ENCODE peak calls at places on chromosomes 2 and 18, in seven cellular contexts. One of them, this sample, is unnamed.

GRCh38 chr2:164803772-164804466 is 37.7 kb downstream of the COBLL1 start:
- DNase-seq in stimulated activated CD4-positive, alpha-beta T cell treated with anti-CD3 and anti-CD28 coated beads, Interleukin-2, amount 100 ng/mL, for 24 hours: no peak
- DNase-seq in T-cell: no peak
- DNase-seq in ecto neural progenitor cell: no peak
- DNase-seq in activated T-helper 1 cell treated with anti-CD3 and anti-CD28 coated beads, Interleukin-2, amount 50 U/mL, for 16 hours: no peak
- DNase-seq in AG10803: peak
- DNase-seq in activated CD4-positive, CD25-positive, alpha-beta regulatory T cell: no peak
- DNase-seq in this sample: no peak

GRCh38 chr2:43127941-43128561 is 98.4 kb downstream of the ZFP36L2 start:
- DNase-seq in stimulated activated CD4-positive, alpha-beta T cell treated with anti-CD3 and anti-CD28 coated beads, Interleukin-2, amount 100 ng/mL, for 24 hours: no peak
- DNase-seq in T-cell: no peak
- DNase-seq in ecto neural progenitor cell: no peak
- DNase-seq in activated T-helper 1 cell treated with anti-CD3 and anti-CD28 coated beads, Interleukin-2, amount 50 U/mL, for 16 hours: no peak
- DNase-seq in AG10803: no peak
- DNase-seq in activated CD4-positive, CD25-positive, alpha-beta regulatory T cell: no peak
- DNase-seq in this sample: no peak

GRCh38 chr2:86000131-86000937 is 105.4 kb downstream of the POLR1A start:
- DNase-seq in stimulated activated CD4-positive, alpha-beta T cell treated with anti-CD3 and anti-CD28 coated beads, Interleukin-2, amount 100 ng/mL, for 24 hours: no peak
- DNase-seq in T-cell: no peak
- DNase-seq in ecto neural progenitor cell: no peak
- DNase-seq in activated T-helper 1 cell treated with anti-CD3 and anti-CD28 coated beads, Interleukin-2, amount 50 U/mL, for 16 hours: no peak
- DNase-seq in AG10803: no peak
- DNase-seq in activated CD4-positive, CD25-positive, alpha-beta regulatory T cell: no peak
- DNase-seq in this sample: no peak

GRCh38 chr2:207768168-207768890 is 1.4 kb downstream of the FZD5 start:
- DNase-seq in stimulated activated CD4-positive, alpha-beta T cell treated with anti-CD3 and anti-CD28 coated beads, Interleukin-2, amount 100 ng/mL, for 24 hours: peak
- DNase-seq in T-cell: peak
- DNase-seq in ecto neural progenitor cell: peak
- DNase-seq in activated T-helper 1 cell treated with anti-CD3 and anti-CD28 coated beads, Interleukin-2, amount 50 U/mL, for 16 hours: no peak
- DNase-seq in AG10803: no peak
- DNase-seq in activated CD4-positive, CD25-positive, alpha-beta regulatory T cell: no peak
- DNase-seq in this sample: no peak

GRCh38 chr2:240905176-240905781 is 857 bp upstream of the CROCC2 start:
- DNase-seq in stimulated activated CD4-positive, alpha-beta T cell treated with anti-CD3 and anti-CD28 coated beads, Interleukin-2, amount 100 ng/mL, for 24 hours: no peak
- DNase-seq in T-cell: no peak
- DNase-seq in ecto neural progenitor cell: no peak
- DNase-seq in activated T-helper 1 cell treated with anti-CD3 and anti-CD28 coated beads, Interleukin-2, amount 50 U/mL, for 16 hours: no peak
- DNase-seq in AG10803: no peak
- DNase-seq in activated CD4-positive, CD25-positive, alpha-beta regulatory T cell: no peak
- DNase-seq in this sample: no peak

GRCh38 chr18:48621240-48621639 is 82.4 kb downstream of the CTIF start:
- DNase-seq in stimulated activated CD4-positive, alpha-beta T cell treated with anti-CD3 and anti-CD28 coated beads, Interleukin-2, amount 100 ng/mL, for 24 hours: no peak
- DNase-seq in T-cell: no peak
- DNase-seq in ecto neural progenitor cell: no peak
- DNase-seq in activated T-helper 1 cell treated with anti-CD3 and anti-CD28 coated beads, Interleukin-2, amount 50 U/mL, for 16 hours: no peak
- DNase-seq in AG10803: peak
- DNase-seq in activated CD4-positive, CD25-positive, alpha-beta regulatory T cell: no peak
- DNase-seq in this sample: no peak

GRCh38 chr2:116787808-116788207 is 1026.7 kb upstream of the DDX18 start:
- DNase-seq in stimulated activated CD4-positive, alpha-beta T cell treated with anti-CD3 and anti-CD28 coated beads, Interleukin-2, amount 100 ng/mL, for 24 hours: no peak
- DNase-seq in T-cell: no peak
- DNase-seq in ecto neural progenitor cell: no peak
- DNase-seq in activated T-helper 1 cell treated with anti-CD3 and anti-CD28 coated beads, Interleukin-2, amount 50 U/mL, for 16 hours: no peak
- DNase-seq in AG10803: no peak
- DNase-seq in activated CD4-positive, CD25-positive, alpha-beta regulatory T cell: no peak
- DNase-seq in this sample: no peak

GRCh38 chr2:177245010-177245422 is 19.5 kb downstream of the NFE2L2 start:
- DNase-seq in stimulated activated CD4-positive, alpha-beta T cell treated with anti-CD3 and anti-CD28 coated beads, Interleukin-2, amount 100 ng/mL, for 24 hours: no peak
- DNase-seq in T-cell: no peak
- DNase-seq in ecto neural progenitor cell: no peak
- DNase-seq in activated T-helper 1 cell treated with anti-CD3 and anti-CD28 coated beads, Interleukin-2, amount 50 U/mL, for 16 hours: no peak
- DNase-seq in AG10803: peak
- DNase-seq in activated CD4-positive, CD25-positive, alpha-beta regulatory T cell: no peak
- DNase-seq in this sample: no peak

GRCh38 chr18:79875531-79875919 is 75.9 kb downstream of the SLC66A2 start:
- DNase-seq in stimulated activated CD4-positive, alpha-beta T cell treated with anti-CD3 and anti-CD28 coated beads, Interleukin-2, amount 100 ng/mL, for 24 hours: no peak
- DNase-seq in T-cell: no peak
- DNase-seq in ecto neural progenitor cell: no peak
- DNase-seq in activated T-helper 1 cell treated with anti-CD3 and anti-CD28 coated beads, Interleukin-2, amount 50 U/mL, for 16 hours: no peak
- DNase-seq in AG10803: no peak
- DNase-seq in activated CD4-positive, CD25-positive, alpha-beta regulatory T cell: no peak
- DNase-seq in this sample: no peak

GRCh38 chr2:9408641-9409151 is 14.6 kb downstream of the ITGB1BP1 start:
- DNase-seq in stimulated activated CD4-positive, alpha-beta T cell treated with anti-CD3 and anti-CD28 coated beads, Interleukin-2, amount 100 ng/mL, for 24 hours: no peak
- DNase-seq in T-cell: no peak
- DNase-seq in ecto neural progenitor cell: no peak
- DNase-seq in activated T-helper 1 cell treated with anti-CD3 and anti-CD28 coated beads, Interleukin-2, amount 50 U/mL, for 16 hours: no peak
- DNase-seq in AG10803: peak
- DNase-seq in activated CD4-positive, CD25-positive, alpha-beta regulatory T cell: no peak
- DNase-seq in this sample: no peak

GRCh38 chr18:61609131-61609530 is 275.9 kb downstream of the CDH20 start:
- DNase-seq in stimulated activated CD4-positive, alpha-beta T cell treated with anti-CD3 and anti-CD28 coated beads, Interleukin-2, amount 100 ng/mL, for 24 hours: no peak
- DNase-seq in T-cell: no peak
- DNase-seq in ecto neural progenitor cell: no peak
- DNase-seq in activated T-helper 1 cell treated with anti-CD3 and anti-CD28 coated beads, Interleukin-2, amount 50 U/mL, for 16 hours: no peak
- DNase-seq in AG10803: peak
- DNase-seq in activated CD4-positive, CD25-positive, alpha-beta regulatory T cell: no peak
- DNase-seq in this sample: no peak

GRCh38 chr2:218152172-218152571 is 14.6 kb downstream of the CXCR1 start:
- DNase-seq in stimulated activated CD4-positive, alpha-beta T cell treated with anti-CD3 and anti-CD28 coated beads, Interleukin-2, amount 100 ng/mL, for 24 hours: no peak
- DNase-seq in T-cell: no peak
- DNase-seq in ecto neural progenitor cell: no peak
- DNase-seq in activated T-helper 1 cell treated with anti-CD3 and anti-CD28 coated beads, Interleukin-2, amount 50 U/mL, for 16 hours: no peak
- DNase-seq in AG10803: no peak
- DNase-seq in activated CD4-positive, CD25-positive, alpha-beta regulatory T cell: no peak
- DNase-seq in this sample: no peak

GRCh38 chr2:29343830-29344229 is 228.6 kb downstream of the CLIP4 start:
- DNase-seq in stimulated activated CD4-positive, alpha-beta T cell treated with anti-CD3 and anti-CD28 coated beads, Interleukin-2, amount 100 ng/mL, for 24 hours: no peak
- DNase-seq in T-cell: no peak
- DNase-seq in ecto neural progenitor cell: no peak
- DNase-seq in activated T-helper 1 cell treated with anti-CD3 and anti-CD28 coated beads, Interleukin-2, amount 50 U/mL, for 16 hours: no peak
- DNase-seq in AG10803: no peak
- DNase-seq in activated CD4-positive, CD25-positive, alpha-beta regulatory T cell: no peak
- DNase-seq in this sample: no peak

GRCh38 chr2:42830922-42831574 is 38.7 kb upstream of the HAAO start:
- DNase-seq in stimulated activated CD4-positive, alpha-beta T cell treated with anti-CD3 and anti-CD28 coated beads, Interleukin-2, amount 100 ng/mL, for 24 hours: no peak
- DNase-seq in T-cell: no peak
- DNase-seq in ecto neural progenitor cell: no peak
- DNase-seq in activated T-helper 1 cell treated with anti-CD3 and anti-CD28 coated beads, Interleukin-2, amount 50 U/mL, for 16 hours: no peak
- DNase-seq in AG10803: no peak
- DNase-seq in activated CD4-positive, CD25-positive, alpha-beta regulatory T cell: no peak
- DNase-seq in this sample: no peak

GRCh38 chr18:79733996-79734770 is 54.6 kb downstream of the CTDP1 start:
- DNase-seq in stimulated activated CD4-positive, alpha-beta T cell treated with anti-CD3 and anti-CD28 coated beads, Interleukin-2, amount 100 ng/mL, for 24 hours: no peak
- DNase-seq in T-cell: no peak
- DNase-seq in ecto neural progenitor cell: no peak
- DNase-seq in activated T-helper 1 cell treated with anti-CD3 and anti-CD28 coated beads, Interleukin-2, amount 50 U/mL, for 16 hours: no peak
- DNase-seq in AG10803: no peak
- DNase-seq in activated CD4-positive, CD25-positive, alpha-beta regulatory T cell: no peak
- DNase-seq in this sample: no peak

GRCh38 chr18:54150226-54150625 is 74.2 kb downstream of the MBD2 start:
- DNase-seq in stimulated activated CD4-positive, alpha-beta T cell treated with anti-CD3 and anti-CD28 coated beads, Interleukin-2, amount 100 ng/mL, for 24 hours: no peak
- DNase-seq in T-cell: no peak
- DNase-seq in ecto neural progenitor cell: no peak
- DNase-seq in activated T-helper 1 cell treated with anti-CD3 and anti-CD28 coated beads, Interleukin-2, amount 50 U/mL, for 16 hours: no peak
- DNase-seq in AG10803: no peak
- DNase-seq in activated CD4-positive, CD25-positive, alpha-beta regulatory T cell: no peak
- DNase-seq in this sample: no peak

GRCh38 chr2:181307203-181307991 is 149.8 kb upstream of the ITGA4 start:
- DNase-seq in stimulated activated CD4-positive, alpha-beta T cell treated with anti-CD3 and anti-CD28 coated beads, Interleukin-2, amount 100 ng/mL, for 24 hours: no peak
- DNase-seq in T-cell: no peak
- DNase-seq in ecto neural progenitor cell: no peak
- DNase-seq in activated T-helper 1 cell treated with anti-CD3 and anti-CD28 coated beads, Interleukin-2, amount 50 U/mL, for 16 hours: no peak
- DNase-seq in AG10803: no peak
- DNase-seq in activated CD4-positive, CD25-positive, alpha-beta regulatory T cell: no peak
- DNase-seq in this sample: no peak

GRCh38 chr2:74719066-74719465 is 65.0 kb downstream of the SEMA4F start:
- DNase-seq in stimulated activated CD4-positive, alpha-beta T cell treated with anti-CD3 and anti-CD28 coated beads, Interleukin-2, amount 100 ng/mL, for 24 hours: no peak
- DNase-seq in T-cell: no peak
- DNase-seq in ecto neural progenitor cell: no peak
- DNase-seq in activated T-helper 1 cell treated with anti-CD3 and anti-CD28 coated beads, Interleukin-2, amount 50 U/mL, for 16 hours: no peak
- DNase-seq in AG10803: no peak
- DNase-seq in activated CD4-positive, CD25-positive, alpha-beta regulatory T cell: no peak
- DNase-seq in this sample: no peak

GRCh38 chr2:98334439-98335078 is 11.7 kb upstream of the CNGA3 start:
- DNase-seq in stimulated activated CD4-positive, alpha-beta T cell treated with anti-CD3 and anti-CD28 coated beads, Interleukin-2, amount 100 ng/mL, for 24 hours: no peak
- DNase-seq in T-cell: no peak
- DNase-seq in ecto neural progenitor cell: no peak
- DNase-seq in activated T-helper 1 cell treated with anti-CD3 and anti-CD28 coated beads, Interleukin-2, amount 50 U/mL, for 16 hours: no peak
- DNase-seq in AG10803: peak
- DNase-seq in activated CD4-positive, CD25-positive, alpha-beta regulatory T cell: no peak
- DNase-seq in this sample: no peak

GRCh38 chr18:58860747-58861224 is 3.9 kb upstream of the ZNF532 start:
- DNase-seq in stimulated activated CD4-positive, alpha-beta T cell treated with anti-CD3 and anti-CD28 coated beads, Interleukin-2, amount 100 ng/mL, for 24 hours: no peak
- DNase-seq in T-cell: no peak
- DNase-seq in ecto neural progenitor cell: no peak
- DNase-seq in activated T-helper 1 cell treated with anti-CD3 and anti-CD28 coated beads, Interleukin-2, amount 50 U/mL, for 16 hours: no peak
- DNase-seq in AG10803: no peak
- DNase-seq in activated CD4-positive, CD25-positive, alpha-beta regulatory T cell: no peak
- DNase-seq in this sample: no peak

GRCh38 chr2:223474893-223475292 is 127.3 kb downstream of the SCG2 start:
- DNase-seq in stimulated activated CD4-positive, alpha-beta T cell treated with anti-CD3 and anti-CD28 coated beads, Interleukin-2, amount 100 ng/mL, for 24 hours: no peak
- DNase-seq in T-cell: no peak
- DNase-seq in ecto neural progenitor cell: no peak
- DNase-seq in activated T-helper 1 cell treated with anti-CD3 and anti-CD28 coated beads, Interleukin-2, amount 50 U/mL, for 16 hours: no peak
- DNase-seq in AG10803: no peak
- DNase-seq in activated CD4-positive, CD25-positive, alpha-beta regulatory T cell: no peak
- DNase-seq in this sample: no peak

GRCh38 chr2:60555066-60555793 is 1.8 kb upstream of the BCL11A start:
- DNase-seq in stimulated activated CD4-positive, alpha-beta T cell treated with anti-CD3 and anti-CD28 coated beads, Interleukin-2, amount 100 ng/mL, for 24 hours: peak
- DNase-seq in T-cell: peak
- DNase-seq in ecto neural progenitor cell: peak
- DNase-seq in activated T-helper 1 cell treated with anti-CD3 and anti-CD28 coated beads, Interleukin-2, amount 50 U/mL, for 16 hours: no peak
- DNase-seq in AG10803: peak
- DNase-seq in activated CD4-positive, CD25-positive, alpha-beta regulatory T cell: no peak
- DNase-seq in this sample: peak

GRCh38 chr2:168928113-168928823 is 27.2 kb downstream of the G6PC2 start:
- DNase-seq in stimulated activated CD4-positive, alpha-beta T cell treated with anti-CD3 and anti-CD28 coated beads, Interleukin-2, amount 100 ng/mL, for 24 hours: no peak
- DNase-seq in T-cell: no peak
- DNase-seq in ecto neural progenitor cell: no peak
- DNase-seq in activated T-helper 1 cell treated with anti-CD3 and anti-CD28 coated beads, Interleukin-2, amount 50 U/mL, for 16 hours: no peak
- DNase-seq in AG10803: no peak
- DNase-seq in activated CD4-positive, CD25-positive, alpha-beta regulatory T cell: no peak
- DNase-seq in this sample: no peak

GRCh38 chr2:108988796-108989713 is at the start of gene EDAR:
- DNase-seq in stimulated activated CD4-positive, alpha-beta T cell treated with anti-CD3 and anti-CD28 coated beads, Interleukin-2, amount 100 ng/mL, for 24 hours: peak
- DNase-seq in T-cell: peak
- DNase-seq in ecto neural progenitor cell: peak
- DNase-seq in activated T-helper 1 cell treated with anti-CD3 and anti-CD28 coated beads, Interleukin-2, amount 50 U/mL, for 16 hours: no peak
- DNase-seq in AG10803: no peak
- DNase-seq in activated CD4-positive, CD25-positive, alpha-beta regulatory T cell: peak
- DNase-seq in this sample: peak

GRCh38 chr2:64283641-64284371 is 139.6 kb upstream of the PELI1 start:
- DNase-seq in stimulated activated CD4-positive, alpha-beta T cell treated with anti-CD3 and anti-CD28 coated beads, Interleukin-2, amount 100 ng/mL, for 24 hours: no peak
- DNase-seq in T-cell: peak
- DNase-seq in ecto neural progenitor cell: no peak
- DNase-seq in activated T-helper 1 cell treated with anti-CD3 and anti-CD28 coated beads, Interleukin-2, amount 50 U/mL, for 16 hours: no peak
- DNase-seq in AG10803: peak
- DNase-seq in activated CD4-positive, CD25-positive, alpha-beta regulatory T cell: no peak
- DNase-seq in this sample: peak

GRCh38 chr2:240986787-240987411 is 11.5 kb upstream of the SNED1 start:
- DNase-seq in stimulated activated CD4-positive, alpha-beta T cell treated with anti-CD3 and anti-CD28 coated beads, Interleukin-2, amount 100 ng/mL, for 24 hours: no peak
- DNase-seq in T-cell: no peak
- DNase-seq in ecto neural progenitor cell: no peak
- DNase-seq in activated T-helper 1 cell treated with anti-CD3 and anti-CD28 coated beads, Interleukin-2, amount 50 U/mL, for 16 hours: no peak
- DNase-seq in AG10803: peak
- DNase-seq in activated CD4-positive, CD25-positive, alpha-beta regulatory T cell: no peak
- DNase-seq in this sample: no peak

GRCh38 chr2:78541451-78542267 is 483.8 kb upstream of the REG3G start:
- DNase-seq in stimulated activated CD4-positive, alpha-beta T cell treated with anti-CD3 and anti-CD28 coated beads, Interleukin-2, amount 100 ng/mL, for 24 hours: no peak
- DNase-seq in T-cell: no peak
- DNase-seq in ecto neural progenitor cell: peak
- DNase-seq in activated T-helper 1 cell treated with anti-CD3 and anti-CD28 coated beads, Interleukin-2, amount 50 U/mL, for 16 hours: no peak
- DNase-seq in AG10803: no peak
- DNase-seq in activated CD4-positive, CD25-positive, alpha-beta regulatory T cell: no peak
- DNase-seq in this sample: no peak

GRCh38 chr2:231348703-231349373 is 46.7 kb upstream of the B3GNT7 start:
- DNase-seq in stimulated activated CD4-positive, alpha-beta T cell treated with anti-CD3 and anti-CD28 coated beads, Interleukin-2, amount 100 ng/mL, for 24 hours: no peak
- DNase-seq in T-cell: no peak
- DNase-seq in ecto neural progenitor cell: no peak
- DNase-seq in activated T-helper 1 cell treated with anti-CD3 and anti-CD28 coated beads, Interleukin-2, amount 50 U/mL, for 16 hours: no peak
- DNase-seq in AG10803: no peak
- DNase-seq in activated CD4-positive, CD25-positive, alpha-beta regulatory T cell: no peak
- DNase-seq in this sample: no peak

GRCh38 chr2:60794271-60794863 is 38.3 kb downstream of the PAPOLG start:
- DNase-seq in stimulated activated CD4-positive, alpha-beta T cell treated with anti-CD3 and anti-CD28 coated beads, Interleukin-2, amount 100 ng/mL, for 24 hours: no peak
- DNase-seq in T-cell: no peak
- DNase-seq in ecto neural progenitor cell: no peak
- DNase-seq in activated T-helper 1 cell treated with anti-CD3 and anti-CD28 coated beads, Interleukin-2, amount 50 U/mL, for 16 hours: no peak
- DNase-seq in AG10803: peak
- DNase-seq in activated CD4-positive, CD25-positive, alpha-beta regulatory T cell: no peak
- DNase-seq in this sample: no peak

GRCh38 chr2:11357428-11357972 is 13.1 kb upstream of the ROCK2 start:
- DNase-seq in stimulated activated CD4-positive, alpha-beta T cell treated with anti-CD3 and anti-CD28 coated beads, Interleukin-2, amount 100 ng/mL, for 24 hours: no peak
- DNase-seq in T-cell: no peak
- DNase-seq in ecto neural progenitor cell: no peak
- DNase-seq in activated T-helper 1 cell treated with anti-CD3 and anti-CD28 coated beads, Interleukin-2, amount 50 U/mL, for 16 hours: no peak
- DNase-seq in AG10803: peak
- DNase-seq in activated CD4-positive, CD25-positive, alpha-beta regulatory T cell: no peak
- DNase-seq in this sample: no peak

GRCh38 chr18:69978743-69979715 is 31.4 kb upstream of the CD226 start:
- DNase-seq in stimulated activated CD4-positive, alpha-beta T cell treated with anti-CD3 and anti-CD28 coated beads, Interleukin-2, amount 100 ng/mL, for 24 hours: no peak
- DNase-seq in T-cell: no peak
- DNase-seq in ecto neural progenitor cell: no peak
- DNase-seq in activated T-helper 1 cell treated with anti-CD3 and anti-CD28 coated beads, Interleukin-2, amount 50 U/mL, for 16 hours: no peak
- DNase-seq in AG10803: no peak
- DNase-seq in activated CD4-positive, CD25-positive, alpha-beta regulatory T cell: no peak
- DNase-seq in this sample: no peak

GRCh38 chr2:239911630-239912071 is 113.5 kb downstream of the NDUFA10 start:
- DNase-seq in stimulated activated CD4-positive, alpha-beta T cell treated with anti-CD3 and anti-CD28 coated beads, Interleukin-2, amount 100 ng/mL, for 24 hours: peak
- DNase-seq in T-cell: no peak
- DNase-seq in ecto neural progenitor cell: peak
- DNase-seq in activated T-helper 1 cell treated with anti-CD3 and anti-CD28 coated beads, Interleukin-2, amount 50 U/mL, for 16 hours: no peak
- DNase-seq in AG10803: no peak
- DNase-seq in activated CD4-positive, CD25-positive, alpha-beta regulatory T cell: no peak
- DNase-seq in this sample: no peak

GRCh38 chr18:74682998-74683311 is 85.3 kb downstream of the ZNF407 start:
- DNase-seq in stimulated activated CD4-positive, alpha-beta T cell treated with anti-CD3 and anti-CD28 coated beads, Interleukin-2, amount 100 ng/mL, for 24 hours: no peak
- DNase-seq in T-cell: no peak
- DNase-seq in ecto neural progenitor cell: no peak
- DNase-seq in activated T-helper 1 cell treated with anti-CD3 and anti-CD28 coated beads, Interleukin-2, amount 50 U/mL, for 16 hours: no peak
- DNase-seq in AG10803: peak
- DNase-seq in activated CD4-positive, CD25-positive, alpha-beta regulatory T cell: no peak
- DNase-seq in this sample: no peak

This sample was measured in naive thymus-derived CD4-positive, alpha-beta T cell.